ENCODE peak calls at places on chromosome 1, in seven cellular contexts. D is A549; O is colonic mucosa; K is DND-41; G is astrocyte of the spinal cord; V is cardiac muscle cell; Q is CD8-positive, alpha-beta T cell. N is an unnamed sample.

GRCh38 chr1:236774926-236775325 is 20.2 kb upstream of the MTR start:
- DNase-seq in D (no peak), G (no peak), K (no peak), Q (no peak), O (no peak), V (peak), N (no peak)

GRCh38 chr1:116125761-116126160 is 14.6 kb downstream of the MAB21L3 start:
- DNase-seq in D (no peak), O (peak), V (no peak), K (no peak), Q (no peak), G (no peak), N (no peak)

GRCh38 chr1:19115082-19115808 is 94.8 kb downstream of the UBR4 start:
- DNase-seq in G (no peak), Q (no peak), V (no peak), D (no peak), K (no peak), O (no peak), N (no peak)

GRCh38 chr1:51945591-51945990 is 44.9 kb downstream of the RAB3B start:
- DNase-seq in K (no peak), O (no peak), D (no peak), V (peak), Q (no peak), G (peak), N (no peak)

GRCh38 chr1:175865041-175865766 is 121.8 kb upstream of the TNR start:
- DNase-seq in K (no peak), V (no peak), G (no peak), D (no peak), O (no peak), Q (no peak), N (no peak)

GRCh38 chr1:26239936-26240335 is 5.9 kb downstream of the CEP85 start:
- DNase-seq in D (no peak), O (no peak), V (peak), G (peak), K (no peak), Q (no peak), N (no peak)

GRCh38 chr1:183365676-183366075 is 52.5 kb downstream of the NMNAT2 start:
- DNase-seq in D (no peak), G (no peak), V (no peak), Q (no peak), O (no peak), K (no peak), N (no peak)

GRCh38 chr1:109718495-109718894 is 6.4 kb downstream of the GSTM5 start:
- DNase-seq in V (no peak), K (no peak), O (no peak), G (no peak), Q (no peak), D (peak), N (no peak)

GRCh38 chr1:94048413-94049164 is 72.4 kb downstream of the ABCA4 start:
- DNase-seq in Q (no peak), K (no peak), V (peak), G (peak), O (no peak), D (no peak), N (no peak)

GRCh38 chr1:30615076-30615795 is 108.1 kb downstream of the MATN1 start:
- DNase-seq in D (no peak), K (no peak), V (no peak), Q (no peak), G (no peak), O (no peak), N (no peak)

GRCh38 chr1:206785366-206785765 is 13.1 kb upstream of the IL10 start:
- DNase-seq in V (no peak), K (no peak), Q (no peak), G (no peak), O (no peak), D (no peak), N (no peak)

GRCh38 chr1:200302893-200303250 is 107.0 kb downstream of the ZNF281 start:
- DNase-seq in D (no peak), K (no peak), V (peak), O (no peak), G (peak), Q (no peak), N (no peak)

GRCh38 chr1:228378453-228379164 is 28.0 kb downstream of the TRIM11 start:
- DNase-seq in D (peak), O (peak), V (peak), G (peak), Q (peak), K (no peak), N (peak)

GRCh38 chr1:112714313-112715263 is 544 bp downstream of the PPM1J start:
- DNase-seq in D (no peak), Q (peak), G (no peak), V (peak), O (peak), K (no peak), N (no peak)

GRCh38 chr1:110309139-110309538 is 30.0 kb upstream of the RBM15 start:
- DNase-seq in V (peak), D (no peak), G (no peak), Q (no peak), O (no peak), K (no peak), N (no peak)

GRCh38 chr1:10900691-10901090 is 104.2 kb upstream of the CASZ1 start:
- DNase-seq in G (no peak), K (no peak), Q (no peak), O (peak), V (no peak), D (no peak), N (no peak)

GRCh38 chr1:195550071-195550862 is 1058.0 kb downstream of the KCNT2 start:
- DNase-seq in V (no peak), Q (no peak), K (no peak), O (peak), G (no peak), D (no peak), N (no peak)

GRCh38 chr1:8135250-8135649 is 109.1 kb upstream of the ERRFI1 start:
- DNase-seq in D (no peak), G (no peak), K (no peak), Q (no peak), V (no peak), O (no peak), N (no peak)

GRCh38 chr1:199040076-199040475 is 401.2 kb downstream of the PTPRC start:
- DNase-seq in O (no peak), D (no peak), V (no peak), Q (no peak), G (no peak), K (peak), N (no peak)

GRCh38 chr1:6280761-6281451 is 20.0 kb upstream of the GPR153 start:
- DNase-seq in G (no peak), Q (no peak), O (no peak), V (peak), D (peak), K (no peak), N (no peak)

GRCh38 chr1:153396461-153396860 is 5.6 kb upstream of the S100A8 start:
- DNase-seq in G (no peak), V (no peak), O (no peak), Q (no peak), D (no peak), K (no peak), N (no peak)

GRCh38 chr1:6743189-6744101 is 41.8 kb upstream of the CAMTA1 start:
- DNase-seq in Q (no peak), G (peak), V (peak), D (no peak), O (peak), K (no peak), N (no peak)

GRCh38 chr1:165688046-165688445 is 10.3 kb downstream of the ALDH9A1 start:
- DNase-seq in D (no peak), G (no peak), O (no peak), K (no peak), Q (no peak), V (no peak), N (no peak)

GRCh38 chr1:165686971-165687433 is 11.4 kb downstream of the ALDH9A1 start:
- DNase-seq in D (no peak), G (no peak), K (no peak), O (no peak), Q (no peak), V (no peak), N (no peak)

GRCh38 chr1:165683848-165684485 is 14.4 kb downstream of the ALDH9A1 start:
- DNase-seq in D (no peak), V (no peak), Q (no peak), O (no peak), K (no peak), G (no peak), N (no peak)

GRCh38 chr1:165686121-165686970 is 12.0 kb downstream of the ALDH9A1 start:
- DNase-seq in G (no peak), V (no peak), O (no peak), D (no peak), Q (no peak), K (no peak), N (no peak)
- TF ChIP-seq CTCF in G (peak), V (peak), O (no peak), D (no peak), Q (no peak), K (peak), N (no peak)

GRCh38 chr1:31762726-31763670 is 1.1 kb downstream of the ADGRB2 start:
- DNase-seq in G (peak), O (peak), D (peak), Q (peak), K (peak), V (no peak), N (peak)
- TF ChIP-seq CTCF in G (peak), O (peak), D (peak), Q (peak), K (peak), V (peak), N (peak)

DNA sequence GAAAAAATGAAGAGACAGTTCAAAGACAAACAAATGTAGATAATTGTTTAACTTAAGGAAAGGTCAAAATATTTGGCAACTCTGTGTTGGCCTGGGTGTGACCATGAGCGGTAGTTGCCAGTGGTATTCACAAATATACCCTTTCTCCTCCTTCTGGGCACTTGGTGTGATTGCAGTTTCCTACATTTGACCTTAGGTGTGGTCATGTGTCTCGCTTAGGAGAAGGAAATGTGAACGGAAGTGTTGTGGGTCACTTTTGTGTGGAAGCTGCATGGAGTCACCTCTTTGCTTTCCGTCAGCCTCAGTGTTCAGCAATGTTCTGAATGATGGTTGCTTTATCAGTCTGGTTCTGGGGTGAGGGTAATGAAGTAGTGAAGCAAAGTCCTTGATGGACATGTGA is 3.4 kb upstream of the PCSK9 start:
- DNase-seq in Q (no peak), K (no peak), D (peak), O (no peak), V (no peak), G (no peak), N (no peak)
- TF ChIP-seq CTCF in Q (no peak), K (no peak), D (no peak), O (peak), V (no peak), G (no peak), N (no peak)

DNA sequence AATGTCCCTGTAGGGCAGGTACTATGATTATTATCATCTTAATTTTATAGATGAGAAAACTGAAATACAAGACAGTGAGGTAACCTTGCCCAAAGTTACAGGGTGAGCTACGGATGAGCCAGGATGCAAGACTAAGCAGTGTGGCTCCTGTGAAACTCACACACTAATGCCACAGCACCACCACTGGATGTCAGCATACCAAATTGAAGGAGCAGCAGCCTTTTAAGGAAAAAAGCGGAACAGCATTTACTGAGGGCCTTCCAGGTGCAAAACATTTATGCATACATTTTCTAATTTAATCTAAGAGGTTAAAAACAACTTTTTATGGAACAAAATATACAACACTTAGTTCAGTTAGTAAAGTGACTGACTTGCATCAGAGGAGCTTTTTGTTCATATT is 41.7 kb downstream of the SEC16B start:
- DNase-seq in G (peak), V (no peak), O (no peak), Q (no peak), K (no peak), D (no peak), N (no peak)
- TF ChIP-seq CTCF in G (peak), V (no peak), O (no peak), Q (no peak), K (no peak), D (no peak), N (no peak)

GRCh38 chr1:241406421-241406820 is 49.4 kb upstream of the RGS7 start:
- DNase-seq in D (no peak), K (no peak), V (no peak), G (no peak), O (no peak), Q (no peak), N (no peak)

GRCh38 chr1:241412646-241413045 is 55.6 kb upstream of the RGS7 start:
- DNase-seq in O (no peak), D (no peak), G (no peak), V (no peak), K (no peak), Q (no peak), N (no peak)

GRCh38 chr1:241411056-241411775 is 54.2 kb upstream of the RGS7 start:
- DNase-seq in O (no peak), G (peak), Q (no peak), D (no peak), K (no peak), V (no peak), N (no peak)

GRCh38 chr1:241411776-241412338 is 54.9 kb upstream of the RGS7 start:
- DNase-seq in K (no peak), D (no peak), V (no peak), Q (no peak), O (no peak), G (peak), N (no peak)

GRCh38 chr1:241408170-241408569 is 51.2 kb upstream of the RGS7 start:
- DNase-seq in D (no peak), V (peak), Q (no peak), O (no peak), K (no peak), G (peak), N (no peak)
- TF ChIP-seq CTCF in D (no peak), V (no peak), Q (no peak), O (no peak), K (no peak), G (peak), N (no peak)

GRCh38 chr1:173438655-173439054 is 38.5 kb upstream of the PRDX6 start:
- DNase-seq in K (no peak), V (no peak), D (no peak), O (no peak), Q (no peak), G (no peak), N (no peak)

GRCh38 chr1:173433927-173434326 is 43.2 kb upstream of the PRDX6 start:
- DNase-seq in D (no peak), K (no peak), G (no peak), V (no peak), O (no peak), Q (no peak), N (no peak)

GRCh38 chr1:173440430-173440829 is 36.7 kb upstream of the PRDX6 start:
- DNase-seq in D (no peak), V (no peak), G (no peak), Q (no peak), K (no peak), O (no peak), N (no peak)

GRCh38 chr1:173432331-173432730 is 44.8 kb upstream of the PRDX6 start:
- DNase-seq in K (no peak), G (no peak), O (no peak), V (no peak), D (no peak), Q (no peak), N (no peak)

GRCh38 chr1:173436831-173437428 is 40.2 kb upstream of the PRDX6 start:
- DNase-seq in G (no peak), V (no peak), D (no peak), Q (no peak), K (no peak), O (no peak), N (no peak)
- TF ChIP-seq CTCF in G (no peak), V (no peak), D (no peak), Q (no peak), K (no peak), O (no peak), N (no peak)

GRCh38 chr1:203199481-203200058 is 13.1 kb upstream of the CHI3L1 start:
- DNase-seq in D (no peak), G (no peak), V (no peak), O (no peak), Q (no peak), K (no peak), N (no peak)

GRCh38 chr1:203197625-203198024 is 11.1 kb upstream of the CHI3L1 start:
- DNase-seq in V (peak), D (no peak), G (peak), K (no peak), Q (no peak), O (no peak), N (no peak)

GRCh38 chr1:203199002-203199401 is 12.5 kb upstream of the CHI3L1 start:
- DNase-seq in V (no peak), K (no peak), G (no peak), Q (no peak), O (no peak), D (no peak), N (no peak)

GRCh38 chr1:203200059-203200553 is 13.6 kb upstream of the CHI3L1 start:
- DNase-seq in V (peak), D (no peak), O (no peak), G (no peak), Q (no peak), K (no peak), N (no peak)

GRCh38 chr1:203196371-203196770 is 9.9 kb upstream of the CHI3L1 start:
- DNase-seq in G (no peak), K (no peak), V (no peak), Q (no peak), O (no peak), D (no peak), N (no peak)
- TF ChIP-seq CTCF in G (no peak), K (peak), V (peak), Q (no peak), O (no peak), D (no peak), N (no peak)

N was measured in mesothelial cell of epicardium.